ENCODE peak calls at places on chromosomes 4 and X, in four cellular contexts. H is H1, K is K562, F is HepG2. L is an unnamed sample.
A peak's percentile ranks its signal among the peaks of the same experiment; 100 is the strongest.

GRCh38 chr4:79341893-79342653 is 16.2 kb upstream of the NAA11 start:
- DNase-seq in H (no peak), K (no peak), F (no peak), L (no peak)

GRCh38 chr4:128524311-128524710 is 236.7 kb upstream of the PGRMC2 start:
- DNase-seq in H (no peak), K (no peak), F (no peak), L (no peak)

GRCh38 chr4:1796486-1797204 is 3.6 kb downstream of the FGFR3 start:
- DNase-seq in H (no peak), K (no peak), F (no peak), L (no peak)

GRCh38 chr4:61273237-61273636 is 73.1 kb downstream of the ADGRL3 start:
- DNase-seq in H (no peak), K (no peak), F (no peak), L (no peak)

GRCh38 chr4:38891051-38891738 is 23.6 kb downstream of the FAM114A1 start:
- DNase-seq in H (no peak), K (no peak), F (no peak), L (no peak)

GRCh38 chr4:1808396-1808795 is 15.3 kb downstream of the FGFR3 start:
- DNase-seq in H (no peak), K (no peak), F (no peak), L (no peak)

GRCh38 chrX:19097553-19097952 is 24.7 kb downstream of the ADGRG2 start:
- DNase-seq in H (no peak), K (no peak), F (no peak), L (peak; percentile 13)

GRCh38 chrX:2710496-2710895 is 19.4 kb downstream of the CD99 start:
- DNase-seq in H (no peak), K (no peak), F (no peak), L (peak; percentile 57)

GRCh38 chrX:50920132-50920531 is 9.6 kb downstream of the BMP15 start:
- DNase-seq in H (no peak), K (no peak), F (peak; percentile 1), L (peak; percentile 41)

GRCh38 chr4:141058739-141059507 is 74.3 kb downstream of the RNF150 start:
- DNase-seq in H (no peak), K (no peak), F (no peak), L (no peak)

GRCh38 chr4:138938371-138938699 is 77.2 kb upstream of the NOCT start:
- DNase-seq in H (no peak), K (no peak), F (peak; percentile 27), L (peak; percentile 71)

GRCh38 chrX:10617186-10617963 is 3.0 kb downstream of the MID1 start:
- DNase-seq in H (no peak), K (no peak), F (no peak), L (peak; percentile 46)

GRCh38 chrX:102950908-102951866 is 14.1 kb downstream of the RAB40AL start:
- DNase-seq in H (peak; percentile 83), K (peak; percentile 47), F (peak; percentile 27), L (peak; percentile 60)

GRCh38 chrX:123917069-123917468 is 44.4 kb upstream of the STAG2 start:
- DNase-seq in H (no peak), K (no peak), F (no peak), L (no peak)

GRCh38 chrX:11535156-11535919 is 130.4 kb downstream of the ARHGAP6 start:
- DNase-seq in H (no peak), K (no peak), F (no peak), L (no peak)

GRCh38 chr4:124946696-124947095 is 234.2 kb upstream of the ANKRD50 start:
- DNase-seq in H (no peak), K (no peak), F (no peak), L (no peak)

GRCh38 chr4:147674073-147674472 is 9.9 kb downstream of the PRMT9 start:
- DNase-seq in H (no peak), K (no peak), F (no peak), L (no peak)

GRCh38 chr4:86924805-86925204 is 10.0 kb upstream of the AFF1 start:
- DNase-seq in H (no peak), K (no peak), F (peak; percentile 31), L (no peak)

GRCh38 chr4:114178392-114178791 is 198.9 kb upstream of the ARSJ start:
- DNase-seq in H (no peak), K (no peak), F (no peak), L (no peak)

GRCh38 chrX:109863811-109864210 is 130.8 kb upstream of the ACSL4 start:
- DNase-seq in H (no peak), K (no peak), F (no peak), L (no peak)

GRCh38 chrX:130091976-130092522 is 18.2 kb downstream of the ELF4 start:
- DNase-seq in H (no peak), K (peak; percentile 72), F (peak; percentile 66), L (peak; percentile 30)

GRCh38 chr4:147110968-147111367 is 165.3 kb upstream of the TTC29 start:
- DNase-seq in H (no peak), K (no peak), F (no peak), L (no peak)

GRCh38 chr4:33104190-33104773 is 2384.1 kb downstream of the PCDH7 start:
- DNase-seq in H (no peak), K (no peak), F (no peak), L (peak; percentile 5)

GRCh38 chrX:13208281-13208935 is 111.4 kb downstream of the ATXN3L start:
- DNase-seq in H (no peak), K (no peak), F (peak; percentile 43), L (no peak)

GRCh38 chr4:152594981-152595916 is 59.4 kb upstream of the FBXW7 start:
- DNase-seq in H (peak; percentile 28), K (no peak), F (no peak), L (no peak)

GRCh38 chr4:13912966-13913365 is 285.4 kb upstream of the BOD1L1 start:
- DNase-seq in H (no peak), K (no peak), F (no peak), L (no peak)

GRCh38 chrX:106392346-106392745 is 219.4 kb upstream of the RADX start:
- DNase-seq in H (no peak), K (no peak), F (no peak), L (no peak)

GRCh38 chr4:17854076-17854475 is 43.3 kb downstream of the NCAPG start:
- DNase-seq in H (no peak), K (no peak), F (no peak), L (no peak)

GRCh38 chrX:50211510-50211909 is 6.9 kb downstream of the CCNB3 start:
- DNase-seq in H (no peak), K (no peak), F (no peak), L (peak; percentile 66)

GRCh38 chrX:44016906-44017305 is 43.7 kb upstream of the NDP start:
- DNase-seq in H (no peak), K (no peak), F (no peak), L (no peak)

GRCh38 chrX:134631404-134632346 is 26.6 kb downstream of the PLAC1 start:
- DNase-seq in H (no peak), K (no peak), F (no peak), L (no peak)

GRCh38 chr4:26987191-26987590 is 126.5 kb downstream of the STIM2 start:
- DNase-seq in H (no peak), K (no peak), F (no peak), L (peak; percentile 40)

GRCh38 chrX:28581522-28581921 is 5.7 kb upstream of the IL1RAPL1 start:
- DNase-seq in H (no peak), K (no peak), F (no peak), L (no peak)

GRCh38 chrX:129599499-129599898 is 55.3 kb downstream of the APLN start:
- DNase-seq in H (no peak), K (no peak), F (no peak), L (no peak)

GRCh38 chrX:129719931-129720520 is 18.8 kb upstream of the XPNPEP2 start:
- DNase-seq in H (no peak), K (no peak), F (no peak), L (no peak)

GRCh38 chr4:18250564-18250963 is 229.0 kb upstream of the LCORL start:
- DNase-seq in H (no peak), K (no peak), F (no peak), L (no peak)

GRCh38 chr4:27018076-27018475 is 157.4 kb downstream of the STIM2 start:
- DNase-seq in H (no peak), K (no peak), F (no peak), L (no peak)

DNA sequence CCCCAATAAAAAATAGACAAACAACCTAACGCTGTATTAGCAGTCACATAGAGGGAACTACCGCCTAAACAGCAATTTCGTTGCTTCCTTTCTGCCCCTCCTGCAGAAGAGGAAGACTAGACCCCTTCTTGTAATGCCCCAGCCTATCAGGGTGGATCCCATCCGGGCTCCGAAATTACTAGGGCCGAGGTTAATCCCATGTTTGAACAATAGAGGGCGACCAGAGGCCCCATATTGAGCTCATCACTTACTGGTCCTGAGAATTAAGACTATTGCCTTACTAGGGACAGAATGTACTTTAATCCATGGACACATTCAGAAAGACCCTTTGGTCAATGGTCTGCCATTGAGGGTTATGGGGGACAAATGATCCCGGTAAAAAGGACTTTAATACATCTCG is 11.8 kb upstream of the ZNF630 start:
- DNase-seq in H (peak; percentile 49), K (peak; percentile 57), F (peak; percentile 6), L (peak; percentile 60)
- H3K4me2 ChIP-seq in H (no peak overlapping the region), K (no peak overlapping the region), F (no peak overlapping the region), L (no peak overlapping the region)

DNA sequence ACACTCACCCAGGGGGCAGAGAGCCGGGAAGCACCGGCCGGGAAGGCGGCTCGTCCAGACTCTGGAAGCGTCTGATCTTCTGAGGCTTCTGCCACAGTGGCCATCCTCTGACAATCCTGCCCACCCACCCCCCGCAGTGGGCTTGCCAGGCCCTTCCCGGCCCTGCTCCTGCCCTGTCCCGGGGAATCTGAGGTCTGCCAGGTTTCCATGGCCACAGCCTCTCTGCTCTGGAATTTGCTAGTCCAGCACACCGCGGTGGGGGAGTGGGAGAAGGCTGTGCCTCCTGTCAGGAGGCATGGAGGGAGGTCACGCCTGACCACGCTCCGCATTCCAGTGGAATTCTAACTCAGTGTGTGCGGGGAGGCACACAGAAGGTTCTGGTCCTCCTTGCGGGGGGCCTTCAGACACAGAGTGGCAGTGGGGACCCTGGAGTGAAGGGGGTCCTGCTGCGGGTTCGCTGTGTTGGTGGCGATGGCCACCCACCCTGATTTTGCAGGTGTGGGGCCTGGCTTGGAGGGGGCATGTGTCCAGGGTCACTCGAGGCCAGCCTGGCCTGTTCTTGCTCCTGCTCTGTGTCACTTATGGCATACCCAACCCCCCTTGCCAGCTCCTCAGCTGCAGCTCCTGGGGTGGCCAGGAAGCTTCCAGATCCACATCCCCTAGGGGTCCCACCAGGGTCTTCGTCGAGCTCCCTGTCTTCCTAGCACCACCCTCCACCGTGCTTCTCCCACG is 55.6 kb upstream of the ADRA2C start:
- DNase-seq in H (no peak), K (no peak), F (no peak), L (no peak)
- H3K27ac ChIP-seq in H (no peak overlapping the region), K (no peak overlapping the region), F (no peak overlapping the region), L (no peak overlapping the region)

DNA sequence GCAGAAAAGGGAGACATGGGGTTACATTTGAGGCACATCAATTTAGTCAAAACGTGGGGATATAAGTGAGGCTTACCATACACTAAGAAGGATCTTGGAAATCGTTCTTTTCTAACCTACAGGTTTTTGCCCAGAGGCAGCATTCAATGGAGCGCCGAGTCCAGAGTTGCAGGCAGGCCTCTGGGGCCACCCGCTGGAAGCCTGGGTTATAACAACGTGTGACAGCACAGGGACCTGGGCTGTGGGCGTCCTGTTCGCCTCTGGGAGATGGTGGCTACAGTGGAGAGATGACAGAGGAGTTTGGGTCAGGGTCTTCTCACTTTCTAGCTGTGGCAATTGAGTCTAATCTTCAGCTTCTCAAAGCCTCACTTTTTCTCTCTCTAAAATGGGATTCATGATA is 53.9 kb downstream of the ENPP6 start:
- DNase-seq in H (peak; percentile 78), K (peak; percentile 46), F (peak; percentile 26), L (peak; percentile 88)
- TF ChIP-seq CREB1 in H (peak; percentile 15), K (no peak), F (no peak), L (no peak)

GRCh38 chr4:98659741-98660507 is 1.5 kb upstream of the TSPAN5 start:
- DNase-seq in H (no peak), K (no peak), F (peak; percentile 26), L (no peak)
- H3K4me2 ChIP-seq in H (peak overlapping the region; percentile 95), K (no peak overlapping the region), F (no peak overlapping the region), L (peak overlapping the region; percentile 92)